ENCODE peak calls at places on chromosomes 3 and 15, in five cellular contexts. One of them, this sample, is unnamed.

GRCh38 chr15:33700695-33701303 is 267.5 kb upstream of the CHRM5 start:
- DNase-seq in PC-9: no peak
- DNase-seq in endodermal cell: peak; percentile 95
- DNase-seq in uterus: peak; percentile 60
- DNase-seq in heart left ventricle: peak; percentile 50
- DNase-seq in this sample: peak; percentile 25

GRCh38 chr3:93988283-93988682 is 8.3 kb downstream of the ARL13B start:
- DNase-seq in PC-9: no peak
- DNase-seq in endodermal cell: no peak
- DNase-seq in uterus: no peak
- DNase-seq in heart left ventricle: no peak
- DNase-seq in this sample: no peak

GRCh38 chr15:81280696-81281095 is 43.2 kb downstream of the STARD5 start:
- DNase-seq in PC-9: no peak
- DNase-seq in endodermal cell: no peak
- DNase-seq in uterus: no peak
- DNase-seq in heart left ventricle: no peak
- DNase-seq in this sample: no peak

GRCh38 chr3:126197854-126198584 is 17.6 kb upstream of the ALDH1L1 start:
- DNase-seq in PC-9: peak; percentile 87
- DNase-seq in endodermal cell: peak; percentile 90
- DNase-seq in uterus: peak; percentile 72
- DNase-seq in heart left ventricle: peak; percentile 59
- DNase-seq in this sample: no peak

GRCh38 chr3:62433396-62433795 is 60.0 kb upstream of the FEZF2 start:
- DNase-seq in PC-9: no peak
- DNase-seq in endodermal cell: no peak
- DNase-seq in uterus: no peak
- DNase-seq in heart left ventricle: no peak
- DNase-seq in this sample: no peak

GRCh38 chr3:31066999-31067398 is 172.5 kb upstream of the GADL1 start:
- DNase-seq in PC-9: peak; percentile 72
- DNase-seq in endodermal cell: no peak
- DNase-seq in uterus: peak; percentile 24
- DNase-seq in heart left ventricle: no peak
- DNase-seq in this sample: no peak

GRCh38 chr15:92884813-92885461 is 15.2 kb upstream of the CHD2 start:
- DNase-seq in PC-9: no peak
- DNase-seq in endodermal cell: no peak
- DNase-seq in uterus: no peak
- DNase-seq in heart left ventricle: no peak
- DNase-seq in this sample: peak; percentile 18

GRCh38 chr3:101900736-101901135 is 51.4 kb downstream of the NFKBIZ start:
- DNase-seq in PC-9: no peak
- DNase-seq in endodermal cell: no peak
- DNase-seq in uterus: no peak
- DNase-seq in heart left ventricle: no peak
- DNase-seq in this sample: no peak

GRCh38 chr3:50714953-50715352 is 40.2 kb downstream of the DOCK3 start:
- DNase-seq in PC-9: no peak
- DNase-seq in endodermal cell: no peak
- DNase-seq in uterus: no peak
- DNase-seq in heart left ventricle: no peak
- DNase-seq in this sample: no peak

GRCh38 chr3:45762647-45763330 is 33.5 kb downstream of the SLC6A20 start:
- DNase-seq in PC-9: no peak
- DNase-seq in endodermal cell: peak; percentile 43
- DNase-seq in uterus: no peak
- DNase-seq in heart left ventricle: no peak
- DNase-seq in this sample: no peak

GRCh38 chr15:49145651-49146609 is 9.5 kb downstream of the COPS2 start:
- DNase-seq in PC-9: peak; percentile 62
- DNase-seq in endodermal cell: peak; percentile 63
- DNase-seq in uterus: no peak
- DNase-seq in heart left ventricle: no peak
- DNase-seq in this sample: peak; percentile 44

GRCh38 chr3:127784865-127785710 is 37.2 kb downstream of the MGLL start:
- DNase-seq in PC-9: no peak
- DNase-seq in endodermal cell: no peak
- DNase-seq in uterus: no peak
- DNase-seq in heart left ventricle: no peak
- DNase-seq in this sample: no peak

GRCh38 chr3:119350114-119350513 is 55.9 kb downstream of the ARHGAP31 start:
- DNase-seq in PC-9: no peak
- DNase-seq in endodermal cell: peak; percentile 90
- DNase-seq in uterus: peak; percentile 27
- DNase-seq in heart left ventricle: peak; percentile 59
- DNase-seq in this sample: no peak

GRCh38 chr3:56887402-56888025 is 85.8 kb upstream of the ARHGEF3 start:
- DNase-seq in PC-9: no peak
- DNase-seq in endodermal cell: no peak
- DNase-seq in uterus: no peak
- DNase-seq in heart left ventricle: no peak
- DNase-seq in this sample: no peak

GRCh38 chr3:171963546-171963945 is 75.8 kb upstream of the FNDC3B start:
- DNase-seq in PC-9: no peak
- DNase-seq in endodermal cell: no peak
- DNase-seq in uterus: no peak
- DNase-seq in heart left ventricle: no peak
- DNase-seq in this sample: no peak

GRCh38 chr3:171956372-171957104 is 82.8 kb upstream of the FNDC3B start:
- DNase-seq in PC-9: no peak
- DNase-seq in endodermal cell: no peak
- DNase-seq in uterus: no peak
- DNase-seq in heart left ventricle: no peak
- DNase-seq in this sample: no peak

GRCh38 chr3:171962137-171962720 is 77.1 kb upstream of the FNDC3B start:
- DNase-seq in PC-9: no peak
- DNase-seq in endodermal cell: no peak
- DNase-seq in uterus: no peak
- DNase-seq in heart left ventricle: no peak
- DNase-seq in this sample: no peak

GRCh38 chr3:171960159-171960558 is 79.2 kb upstream of the FNDC3B start:
- DNase-seq in PC-9: no peak
- DNase-seq in endodermal cell: no peak
- DNase-seq in uterus: no peak
- DNase-seq in heart left ventricle: no peak
- DNase-seq in this sample: no peak

GRCh38 chr3:171959532-171960044 is 79.8 kb upstream of the FNDC3B start:
- DNase-seq in PC-9: no peak
- DNase-seq in endodermal cell: peak; percentile 64
- DNase-seq in uterus: no peak
- DNase-seq in heart left ventricle: no peak
- DNase-seq in this sample: no peak
- H3K27ac ChIP-seq in PC-9: peak overlapping the region; percentile 91
- H3K27ac ChIP-seq in endodermal cell: peak overlapping the region; percentile 85
- H3K27ac ChIP-seq in uterus: no peak overlapping the region
- H3K27ac ChIP-seq in heart left ventricle: no peak overlapping the region
- H3K27ac ChIP-seq in this sample: no peak overlapping the region

DNA sequence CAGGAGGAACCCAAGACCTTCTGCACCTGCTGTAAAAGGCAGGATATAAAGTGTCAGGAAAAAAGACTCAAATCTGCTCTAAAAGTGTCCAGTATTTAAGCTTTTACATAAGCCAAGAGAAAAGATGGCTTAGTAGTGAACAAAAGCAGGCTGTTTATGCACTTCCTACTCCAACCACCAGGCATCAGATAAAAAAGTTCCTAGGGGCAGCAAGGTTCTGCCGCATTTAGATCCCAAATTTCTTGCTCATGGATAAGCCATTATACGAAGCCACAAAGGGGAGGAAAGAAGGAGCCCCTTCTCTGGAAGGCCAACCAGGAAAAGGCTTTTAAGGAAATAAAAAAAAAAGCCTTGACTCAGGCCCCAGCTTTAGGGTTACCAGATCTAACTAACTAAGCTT is 10.6 kb upstream of the SLC9C1 start:
- DNase-seq in PC-9: no peak
- DNase-seq in endodermal cell: peak; percentile 52
- DNase-seq in uterus: no peak
- DNase-seq in heart left ventricle: no peak
- DNase-seq in this sample: no peak
- TF ChIP-seq CTCF in PC-9: peak; percentile 20
- TF ChIP-seq CTCF in endodermal cell: peak; percentile 71
- TF ChIP-seq CTCF in uterus: no peak
- TF ChIP-seq CTCF in heart left ventricle: peak; percentile 27
- TF ChIP-seq CTCF in this sample: no peak

GRCh38 chr3:196947860-196948441 is 5.6 kb upstream of the NCBP2 start:
- DNase-seq in PC-9: no peak
- DNase-seq in endodermal cell: no peak
- DNase-seq in uterus: no peak
- DNase-seq in heart left ventricle: no peak
- DNase-seq in this sample: no peak
- H3K27ac ChIP-seq in PC-9: no peak overlapping the region
- H3K27ac ChIP-seq in endodermal cell: no peak overlapping the region
- H3K27ac ChIP-seq in uterus: no peak overlapping the region
- H3K27ac ChIP-seq in heart left ventricle: no peak overlapping the region
- H3K27ac ChIP-seq in this sample: no peak overlapping the region

GRCh38 chr3:112086018-112086854 is at the start of gene C3orf52:
- DNase-seq in PC-9: peak; percentile 87
- DNase-seq in endodermal cell: peak; percentile 98
- DNase-seq in uterus: peak; percentile 58
- DNase-seq in heart left ventricle: peak; percentile 90
- DNase-seq in this sample: peak; percentile 8
- TF ChIP-seq CTCF in PC-9: no peak
- TF ChIP-seq CTCF in endodermal cell: peak; percentile 67
- TF ChIP-seq CTCF in uterus: no peak
- TF ChIP-seq CTCF in heart left ventricle: peak; percentile 15
- TF ChIP-seq CTCF in this sample: no peak

GRCh38 chr3:23385327-23385726 is 182.2 kb downstream of the UBE2E2 start:
- DNase-seq in PC-9: no peak
- DNase-seq in endodermal cell: no peak
- DNase-seq in uterus: no peak
- DNase-seq in heart left ventricle: no peak
- DNase-seq in this sample: no peak
- H3K27ac ChIP-seq in PC-9: no peak overlapping the region
- H3K27ac ChIP-seq in endodermal cell: no peak overlapping the region
- H3K27ac ChIP-seq in uterus: no peak overlapping the region
- H3K27ac ChIP-seq in heart left ventricle: no peak overlapping the region
- H3K27ac ChIP-seq in this sample: no peak overlapping the region

DNA sequence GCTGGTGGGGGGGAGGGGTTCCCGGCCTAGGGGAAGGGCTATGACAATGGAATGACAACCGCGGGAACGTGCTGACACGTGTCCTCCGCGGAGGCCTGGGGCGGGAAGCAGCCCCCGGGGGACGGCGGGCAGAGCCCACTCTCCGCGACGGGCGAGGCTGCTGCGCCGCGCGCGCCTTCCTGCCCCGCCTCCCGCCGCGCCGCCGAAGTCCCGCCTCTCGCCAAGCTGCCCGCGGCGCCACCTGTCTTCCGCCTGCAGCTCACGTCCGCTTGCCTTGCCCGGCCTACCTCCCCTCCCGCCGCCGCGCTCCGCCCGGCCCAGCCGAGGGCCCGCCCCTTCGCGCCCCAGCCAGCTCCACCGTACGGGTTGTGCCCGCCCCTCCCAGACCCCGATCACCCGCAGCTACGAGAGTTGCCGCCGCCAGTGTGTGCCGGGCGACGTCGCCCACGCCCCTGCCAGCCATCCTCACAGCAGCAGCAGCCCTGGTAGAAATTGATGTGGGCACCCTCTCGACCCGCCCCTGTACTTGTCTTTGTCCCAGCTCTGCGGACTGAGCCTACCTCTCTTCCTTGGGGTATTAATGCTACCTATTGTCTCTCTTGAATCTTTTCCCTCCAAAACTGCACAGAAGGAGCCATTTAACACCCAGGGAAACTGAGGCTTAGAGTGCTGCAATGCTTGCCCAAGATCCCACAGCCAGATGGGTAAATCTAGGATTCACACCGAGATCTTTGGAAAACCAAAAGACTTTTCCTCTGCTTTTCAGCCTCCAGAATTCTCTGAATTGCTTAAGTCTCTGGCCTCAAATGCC is at the start of gene PARP16:
- DNase-seq in PC-9: peak; percentile 65
- DNase-seq in endodermal cell: peak; percentile 98
- DNase-seq in uterus: peak; percentile 91
- DNase-seq in heart left ventricle: peak; percentile 93
- DNase-seq in this sample: peak; percentile 87
- TF ChIP-seq CTCF in PC-9: no peak
- TF ChIP-seq CTCF in endodermal cell: peak; percentile 65
- TF ChIP-seq CTCF in uterus: peak; percentile 88
- TF ChIP-seq CTCF in heart left ventricle: peak; percentile 83
- TF ChIP-seq CTCF in this sample: no peak

DNA sequence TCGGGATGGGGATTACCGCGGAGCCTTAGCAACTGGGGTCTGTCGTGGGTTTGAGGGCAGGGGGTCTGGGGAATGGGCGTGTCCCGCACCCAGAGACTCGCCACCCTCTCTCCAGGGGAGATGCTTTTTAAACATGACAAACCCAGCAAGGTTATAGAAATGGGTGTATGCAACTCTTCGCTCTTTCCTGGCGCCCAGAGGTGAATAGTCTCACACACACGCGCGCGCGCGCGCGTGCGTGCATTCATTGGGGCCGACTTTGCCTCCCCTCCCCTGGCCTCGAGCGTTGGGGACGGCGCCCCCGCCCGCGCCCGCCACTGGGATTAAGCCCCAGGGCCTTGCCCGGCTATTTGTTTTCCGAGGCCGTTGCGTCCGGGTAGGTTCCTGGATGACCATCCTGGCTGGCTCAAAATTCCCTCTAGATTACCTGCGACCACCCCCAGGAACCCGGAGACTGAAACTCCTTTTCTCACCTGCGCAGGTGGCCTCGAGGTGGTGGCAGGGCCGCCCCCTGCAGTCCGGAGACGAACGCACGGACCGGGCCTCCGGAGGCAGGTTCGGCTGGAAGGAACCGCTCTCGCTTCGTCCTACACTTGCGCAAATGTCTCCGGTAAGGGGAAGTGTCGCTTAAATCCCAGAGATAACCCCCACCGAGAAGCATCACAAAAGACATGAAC is 777 bp downstream of the GPR160 start:
- DNase-seq in PC-9: no peak
- DNase-seq in endodermal cell: peak; percentile 90
- DNase-seq in uterus: no peak
- DNase-seq in heart left ventricle: no peak
- DNase-seq in this sample: peak; percentile 81
- H3K27ac ChIP-seq in PC-9: no peak overlapping the region
- H3K27ac ChIP-seq in endodermal cell: no peak overlapping the region
- H3K27ac ChIP-seq in uterus: no peak overlapping the region
- H3K27ac ChIP-seq in heart left ventricle: no peak overlapping the region
- H3K27ac ChIP-seq in this sample: peak overlapping the region; percentile 87

This sample was measured in HL-60.